ENCODE peak calls at places on chromosomes 3 and 15, in five cellular contexts. J, D, T, Q and X are unnamed samples.
A peak's percentile ranks its signal among the peaks of the same experiment; 100 is the strongest.

GRCh38 chr3:15148614-15149013 is 49.7 kb upstream of the RBSN start:
- DNase-seq in Q (peak; percentile 55), J (no peak), T (peak; percentile 19), D (peak; percentile 51), X (peak; percentile 38)

GRCh38 chr15:73081321-73081958 is 29.2 kb downstream of the NEO1 start:
- DNase-seq in J (no peak), T (no peak), Q (peak; percentile 20), D (peak; percentile 24), X (peak; percentile 19)

GRCh38 chr3:197201840-197202452 is 96.5 kb downstream of the DLG1 start:
- DNase-seq in T (no peak), Q (no peak), D (no peak), J (no peak), X (no peak)

GRCh38 chr15:25481208-25481862 is 42.5 kb upstream of the UBE3A start:
- DNase-seq in T (no peak), Q (peak; percentile 31), J (no peak), D (no peak), X (no peak)

GRCh38 chr3:120642368-120642948 is 39.6 kb downstream of the HGD start:
- DNase-seq in J (no peak), T (no peak), Q (no peak), D (no peak), X (peak; percentile 6)

GRCh38 chr3:107117922-107118576 is 259.2 kb upstream of the CCDC54 start:
- DNase-seq in Q (peak; percentile 67), J (no peak), T (peak; percentile 36), D (no peak), X (peak; percentile 68)

GRCh38 chr3:42122261-42123011 is 31.3 kb downstream of the TRAK1 start:
- DNase-seq in D (no peak), J (no peak), T (no peak), Q (no peak), X (no peak)

GRCh38 chr3:192851821-192852352 is 65.8 kb downstream of the MB21D2 start:
- DNase-seq in T (peak; percentile 64), J (peak; percentile 78), D (peak; percentile 90), Q (no peak), X (no peak)

GRCh38 chr15:29759596-29759995 is 62.7 kb downstream of the TJP1 start:
- DNase-seq in Q (no peak), T (no peak), D (no peak), J (no peak), X (no peak)

GRCh38 chr3:130687327-130687726 is 59.3 kb downstream of the PIK3R4 start:
- DNase-seq in J (no peak), T (no peak), D (no peak), Q (no peak), X (no peak)

GRCh38 chr3:129409541-129409940 is 18.9 kb downstream of the EFCAB12 start:
- DNase-seq in T (no peak), D (no peak), J (no peak), Q (no peak), X (no peak)

GRCh38 chr3:11556851-11557644 is 86.7 kb downstream of the VGLL4 start:
- DNase-seq in Q (no peak), D (no peak), T (peak; percentile 75), J (peak; percentile 45), X (peak; percentile 67)

GRCh38 chr3:197017003-197017402 is 12.6 kb downstream of the MELTF start:
- DNase-seq in D (no peak), T (no peak), J (peak; percentile 57), Q (no peak), X (no peak)

GRCh38 chr15:66901336-66902100 is 163.9 kb upstream of the SMAD3 start:
- DNase-seq in T (no peak), D (no peak), Q (no peak), J (no peak), X (no peak)

GRCh38 chr15:80559761-80560160 is 135.3 kb upstream of the ABHD17C start:
- DNase-seq in Q (no peak), J (no peak), D (no peak), T (no peak), X (no peak)

GRCh38 chr3:146517684-146518435 is 26.5 kb downstream of the PLSCR1 start:
- DNase-seq in T (no peak), D (peak; percentile 45), J (no peak), Q (no peak), X (no peak)

GRCh38 chr15:75659141-75659771 is 11.5 kb downstream of the SNX33 start:
- DNase-seq in T (peak; percentile 21), Q (no peak), D (no peak), J (no peak), X (no peak)

GRCh38 chr3:196406806-196407470 is 25.3 kb downstream of the UBXN7 start:
- DNase-seq in Q (no peak), T (no peak), J (no peak), D (peak; percentile 21), X (peak; percentile 50)

GRCh38 chr3:84165278-84165677 is 793.5 kb upstream of the CADM2 start:
- DNase-seq in J (no peak), D (no peak), Q (no peak), T (no peak), X (no peak)

GRCh38 chr3:45908761-45909160 is 22.4 kb downstream of the CCR9 start:
- DNase-seq in J (no peak), T (no peak), D (no peak), Q (no peak), X (no peak)

GRCh38 chr3:976021-976420 is 116.8 kb upstream of the CNTN6 start:
- DNase-seq in D (no peak), Q (no peak), T (no peak), J (no peak), X (no peak)

GRCh38 chr15:49421991-49422390 is 1.1 kb upstream of the FGF7 start:
- DNase-seq in T (peak; percentile 55), J (peak; percentile 69), D (peak; percentile 37), Q (peak; percentile 29), X (peak; percentile 30)

GRCh38 chr3:28856796-28857195 is 424.1 kb upstream of the RBMS3 start:
- DNase-seq in Q (no peak), T (no peak), D (no peak), J (no peak), X (no peak)

GRCh38 chr15:49045691-49046112 is 544 bp downstream of the SECISBP2L start:
- DNase-seq in T (no peak), D (no peak), J (no peak), Q (no peak), X (peak; percentile 27)

GRCh38 chr3:194689493-194689901 is 3.8 kb downstream of the FAM43A start:
- DNase-seq in D (no peak), T (peak; percentile 58), J (no peak), Q (no peak), X (no peak)

GRCh38 chr3:194688207-194688711 is 2.6 kb downstream of the FAM43A start:
- DNase-seq in D (peak; percentile 48), Q (no peak), J (peak; percentile 71), T (peak; percentile 66), X (peak; percentile 41)

GRCh38 chr3:194687638-194688206 is 2.0 kb downstream of the FAM43A start:
- DNase-seq in Q (no peak), D (peak; percentile 68), T (peak; percentile 82), J (peak; percentile 89), X (peak; percentile 94)

GRCh38 chr3:194690501-194691372 is 5.1 kb downstream of the FAM43A start:
- DNase-seq in T (peak; percentile 45), Q (no peak), D (no peak), J (no peak), X (peak; percentile 42)

GRCh38 chr3:194688946-194689345 is 3.3 kb downstream of the FAM43A start:
- DNase-seq in J (no peak), D (no peak), T (no peak), Q (no peak), X (no peak)
- H3K4me3 ChIP-seq in J (peak overlapping the region; percentile 72), D (no peak overlapping the region), T (peak overlapping the region; percentile 95), Q (no peak overlapping the region), X (peak overlapping the region; percentile 92)

GRCh38 chr15:92394327-92395175 is 870 bp downstream of the ST8SIA2 start:
- DNase-seq in T (no peak), Q (peak; percentile 62), D (no peak), J (no peak), X (peak; percentile 52)
- H3K4me3 ChIP-seq in T (peak overlapping the region; percentile 42), Q (peak overlapping the region; percentile 76), D (no peak overlapping the region), J (no peak overlapping the region), X (peak overlapping the region; percentile 61)

GRCh38 chr15:70167155-70167554 is 69.4 kb upstream of the TLE3 start:
- DNase-seq in T (no peak), D (no peak), J (no peak), Q (no peak), X (no peak)

GRCh38 chr15:70164156-70164900 is 66.6 kb upstream of the TLE3 start:
- DNase-seq in Q (no peak), J (no peak), T (no peak), D (no peak), X (no peak)

GRCh38 chr15:70166506-70167087 is 68.9 kb upstream of the TLE3 start:
- DNase-seq in Q (no peak), D (no peak), J (peak; percentile 48), T (no peak), X (no peak)

GRCh38 chr15:70165811-70166284 is 68.1 kb upstream of the TLE3 start:
- DNase-seq in J (peak; percentile 50), T (peak; percentile 92), D (peak; percentile 76), Q (no peak), X (no peak)

DNA sequence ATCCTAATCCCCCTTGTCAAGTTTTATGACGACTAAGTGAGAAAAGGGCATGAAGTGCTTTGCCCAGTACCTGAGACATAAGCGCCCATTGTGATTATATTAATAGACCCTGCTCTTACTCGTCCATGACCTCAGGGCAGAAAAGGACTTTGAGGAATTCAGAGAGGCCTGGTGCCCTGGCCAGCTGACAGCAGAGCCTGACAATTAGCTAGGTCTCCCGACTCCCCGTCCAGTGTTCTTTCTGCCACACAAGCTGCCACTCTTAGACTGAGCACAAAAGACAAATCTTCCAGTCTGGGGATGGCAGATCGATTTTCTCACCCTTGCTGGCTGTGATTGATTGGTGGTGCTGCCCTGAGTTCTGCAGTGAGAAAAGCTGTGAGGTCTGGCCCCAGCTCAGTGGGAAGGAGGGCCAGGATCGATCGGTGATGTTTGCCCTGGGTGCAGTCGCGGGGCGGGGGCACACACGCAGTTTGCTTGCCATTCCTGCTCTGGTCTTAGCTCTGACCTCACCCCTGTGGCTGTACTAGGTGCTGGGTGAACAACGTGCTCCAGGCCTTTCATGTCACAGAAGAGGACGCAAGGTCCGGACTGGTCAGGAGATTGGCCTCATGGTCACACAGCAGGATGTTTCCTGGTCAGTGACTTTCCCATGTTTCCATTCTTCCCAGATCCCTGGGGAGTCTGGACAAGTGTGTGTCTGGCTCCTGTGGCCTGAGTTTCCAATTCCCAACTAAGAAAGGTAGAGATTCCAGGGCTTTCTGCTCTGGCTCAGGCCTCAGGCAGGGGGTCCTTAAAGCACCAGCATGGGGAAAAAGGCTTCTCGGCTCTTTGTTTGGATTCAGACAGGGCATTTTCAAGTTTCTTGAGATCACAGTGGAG is 67.4 kb upstream of the TLE3 start:
- DNase-seq in J (peak; percentile 46), T (peak; percentile 48), Q (no peak), D (peak; percentile 87), X (no peak)
- H3K4me3 ChIP-seq in J (no peak overlapping the region), T (no peak overlapping the region), Q (no peak overlapping the region), D (no peak overlapping the region), X (no peak overlapping the region)

GRCh38 chr3:20648921-20649381 is 462.9 kb upstream of the SGO1 start:
- DNase-seq in T (no peak), Q (no peak), J (no peak), D (no peak), X (no peak)

GRCh38 chr3:20646425-20646824 is 460.4 kb upstream of the SGO1 start:
- DNase-seq in D (no peak), J (no peak), T (no peak), Q (no peak), X (no peak)

GRCh38 chr3:20657566-20657965 is 471.6 kb upstream of the SGO1 start:
- DNase-seq in D (no peak), T (no peak), J (no peak), Q (no peak), X (no peak)

GRCh38 chr3:20648294-20648693 is 462.3 kb upstream of the SGO1 start:
- DNase-seq in T (no peak), Q (no peak), D (no peak), J (no peak), X (no peak)

GRCh38 chr3:20652249-20652648 is 466.2 kb upstream of the SGO1 start:
- DNase-seq in Q (no peak), J (no peak), D (no peak), T (no peak), X (no peak)
- H3K4me3 ChIP-seq in Q (no peak overlapping the region), J (no peak overlapping the region), D (no peak overlapping the region), T (no peak overlapping the region), X (no peak overlapping the region)